ENCODE peak calls at places on chromosomes 6 and 20, in six cellular contexts. M, Y, L, F, R and T are unnamed samples.

GRCh38 chr20:63186528-63187316 is 29.2 kb downstream of the YTHDF1 start:
- DNase-seq in M (no peak), Y (no peak), L (no peak), F (no peak), R (no peak), T (no peak)

GRCh38 chr6:69894578-69895347 is 28.4 kb downstream of the COL19A1 start:
- DNase-seq in M (no peak), Y (no peak), L (no peak), F (no peak), R (no peak), T (no peak)

GRCh38 chr6:7812623-7813022 is 86.7 kb downstream of the BMP6 start:
- DNase-seq in M (no peak), Y (no peak), L (no peak), F (no peak), R (no peak), T (no peak)

GRCh38 chr6:149896491-149896890 is 1.4 kb downstream of the RAET1E start:
- DNase-seq in M (no peak), Y (no peak), L (no peak), F (no peak), R (no peak), T (peak; percentile 47)

GRCh38 chr6:38182426-38182825 is 362.9 kb downstream of the ZFAND3 start:
- DNase-seq in M (no peak), Y (no peak), L (peak; percentile 10), F (no peak), R (no peak), T (no peak)

GRCh38 chr6:87916446-87916845 is 131.2 kb upstream of the SPACA1 start:
- DNase-seq in M (no peak), Y (no peak), L (no peak), F (no peak), R (no peak), T (no peak)

GRCh38 chr6:104789770-104790190 is 69.9 kb downstream of the HACE1 start:
- DNase-seq in M (peak; percentile 8), Y (peak; percentile 23), L (peak; percentile 20), F (no peak), R (no peak), T (no peak)

GRCh38 chr20:10216146-10216741 is 2.4 kb upstream of the SNAP25 start:
- DNase-seq in M (no peak), Y (no peak), L (no peak), F (no peak), R (no peak), T (no peak)

GRCh38 chr6:35146453-35146852 is 5.3 kb upstream of the TCP11 start:
- DNase-seq in M (peak; percentile 44), Y (no peak), L (peak; percentile 79), F (peak; percentile 64), R (no peak), T (peak; percentile 67)

GRCh38 chr20:24842591-24843442 is 106.3 kb upstream of the CST7 start:
- DNase-seq in M (no peak), Y (no peak), L (no peak), F (no peak), R (peak; percentile 49), T (peak; percentile 24)

GRCh38 chr20:46122071-46122470 is 4.0 kb downstream of the CD40 start:
- DNase-seq in M (no peak), Y (no peak), L (no peak), F (no peak), R (no peak), T (no peak)

GRCh38 chr6:145891565-145891964 is 72.6 kb downstream of the SHPRH start:
- DNase-seq in M (no peak), Y (no peak), L (no peak), F (no peak), R (no peak), T (no peak)